ENCODE peak calls at places on chromosomes 13 and 19, in six cellular contexts. O, P, M, T, Y and U are unnamed samples.

GRCh38 chr13:48216204-48216711 is 16.7 kb upstream of the ITM2B start:
- DNase-seq in O (no peak), P (no peak), M (no peak), T (no peak), Y (no peak), U (no peak)

GRCh38 chr13:112792511-112792910 is 102.7 kb downstream of the ATP11A start:
- DNase-seq in O (no peak), P (no peak), M (no peak), T (no peak), Y (no peak), U (no peak)

GRCh38 chr19:7507884-7508283 is 8.0 kb upstream of the ZNF358 start:
- DNase-seq in O (peak), P (peak), M (peak), T (no peak), Y (peak), U (no peak)

GRCh38 chr13:98751397-98752110 is 918 bp downstream of the SLC15A1 start:
- DNase-seq in O (peak), P (no peak), M (no peak), T (no peak), Y (no peak), U (no peak)

GRCh38 chr13:25886438-25887214 is 165.2 kb downstream of the SHISA2 start:
- DNase-seq in O (no peak), P (no peak), M (no peak), T (no peak), Y (peak), U (no peak)

GRCh38 chr13:53137777-53138176 is 109.2 kb downstream of the OLFM4 start:
- DNase-seq in O (no peak), P (no peak), M (no peak), T (no peak), Y (peak), U (no peak)

GRCh38 chr13:59834801-59835200 is 328.9 kb downstream of the DIAPH3 start:
- DNase-seq in O (no peak), P (no peak), M (no peak), T (no peak), Y (no peak), U (no peak)

GRCh38 chr13:97884707-97885468 is 68.6 kb upstream of the IPO5 start:
- DNase-seq in O (no peak), P (no peak), M (no peak), T (no peak), Y (no peak), U (no peak)

GRCh38 chr13:27712421-27712820 is 79.9 kb upstream of the GSX1 start:
- DNase-seq in O (no peak), P (no peak), M (no peak), T (no peak), Y (no peak), U (peak)

GRCh38 chr13:25171517-25172302 is at the start of gene AMER2:
- DNase-seq in O (peak), P (peak), M (no peak), T (no peak), Y (no peak), U (peak)

GRCh38 chr13:79385694-79386093 is 20.4 kb downstream of the RBM26 start:
- DNase-seq in O (no peak), P (no peak), M (no peak), T (no peak), Y (no peak), U (peak)

GRCh38 chr13:40164137-40164536 is 502.3 kb downstream of the FOXO1 start:
- DNase-seq in O (no peak), P (no peak), M (no peak), T (no peak), Y (no peak), U (no peak)

GRCh38 chr13:41645313-41645712 is 188.0 kb downstream of the RGCC start:
- DNase-seq in O (no peak), P (no peak), M (peak), T (peak), Y (peak), U (no peak)

GRCh38 chr19:2302319-2303208 is 5.4 kb downstream of the LINGO3 start:
- DNase-seq in O (peak), P (no peak), M (peak), T (no peak), Y (no peak), U (no peak)

DNA sequence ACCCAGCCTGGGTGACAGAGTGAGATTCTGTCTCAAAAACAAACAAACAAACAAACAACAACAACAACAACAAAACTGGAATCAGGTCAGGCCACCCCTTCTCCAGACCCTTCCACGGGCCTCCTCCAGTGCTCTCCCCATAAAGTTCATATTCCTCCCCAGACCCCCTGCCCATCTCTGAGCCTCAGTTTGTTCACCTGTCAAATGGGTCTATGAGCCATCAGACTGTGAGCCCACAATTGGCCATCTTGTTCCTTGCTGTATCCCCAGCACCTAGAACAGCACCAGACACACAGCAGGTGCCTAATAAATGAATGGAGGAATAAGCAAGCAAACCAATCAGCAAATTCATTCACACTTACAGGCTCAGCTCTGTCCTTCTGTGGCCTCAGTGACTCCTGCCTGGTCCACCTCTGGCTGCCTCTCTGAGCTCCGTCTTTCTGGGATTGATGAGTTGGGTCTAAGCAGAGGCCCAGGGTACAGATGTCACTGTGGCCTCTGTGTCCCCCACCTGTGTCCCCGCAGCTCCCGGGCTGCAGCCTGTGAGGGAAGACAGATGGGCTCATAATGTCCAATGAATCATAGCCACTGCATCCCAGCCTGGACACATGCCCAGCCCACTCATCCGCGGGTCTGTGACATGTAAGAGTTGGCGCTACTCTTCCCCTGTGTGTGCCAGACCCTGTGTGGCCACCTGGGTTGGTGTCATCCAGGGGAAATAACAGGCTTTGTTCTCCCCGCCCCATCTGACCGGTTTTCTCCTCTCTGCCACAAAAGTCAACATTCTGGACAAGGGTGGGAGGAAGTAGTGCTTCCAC is 19.6 kb upstream of the PTPRS start:
- DNase-seq in O (no peak), P (no peak), M (no peak), T (no peak), Y (no peak), U (no peak)
- TF ChIP-seq CTCF in O (no peak), P (no peak), M (no peak), T (no peak), Y (no peak), U (no peak)

GRCh38 chr13:101453784-101454201 is 1.3 kb downstream of the ITGBL1 start:
- DNase-seq in O (no peak), P (peak), M (no peak), T (no peak), Y (no peak), U (peak)
- TF ChIP-seq CTCF in O (no peak), P (no peak), M (no peak), T (peak), Y (peak), U (peak)

DNA sequence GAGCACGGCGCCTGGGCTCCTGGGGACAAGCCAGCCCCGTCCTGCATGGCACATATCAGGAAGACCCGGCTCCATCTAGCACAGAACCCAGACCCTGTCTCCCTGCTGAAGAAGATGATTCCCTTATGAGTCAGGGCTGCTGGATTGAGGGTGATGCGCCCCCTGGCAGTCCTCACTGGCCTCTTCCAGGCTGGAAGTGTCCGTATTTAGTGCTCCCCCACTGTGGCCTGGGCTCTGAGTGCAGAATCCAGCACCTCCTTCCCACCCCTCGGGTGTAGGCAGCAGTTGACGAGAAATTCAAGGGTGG is 14.9 kb downstream of the COMP start:
- DNase-seq in O (no peak), P (no peak), M (no peak), T (no peak), Y (no peak), U (no peak)
- TF ChIP-seq CTCF in O (no peak), P (no peak), M (no peak), T (peak), Y (peak), U (no peak)

DNA sequence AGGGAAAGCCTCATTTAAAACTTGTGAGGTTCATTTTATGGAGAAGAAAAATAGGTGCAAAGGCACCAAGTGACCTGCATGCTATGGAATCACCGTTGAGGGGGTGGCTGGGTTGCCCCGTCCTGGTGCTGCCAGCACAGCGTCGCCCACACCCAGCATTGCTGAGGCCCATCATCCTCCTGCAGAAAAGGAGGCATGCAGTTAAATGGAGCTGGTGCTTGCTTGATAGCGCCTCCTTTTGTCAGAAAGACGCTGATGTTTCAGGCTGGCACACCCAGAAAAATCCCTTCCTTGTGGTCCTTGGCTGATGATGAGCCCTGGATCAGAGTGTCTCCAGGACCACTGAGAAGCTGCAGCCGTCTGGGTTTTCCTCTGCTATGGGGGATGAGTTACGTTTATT is 36.9 kb downstream of the DHRS12 start:
- DNase-seq in O (no peak), P (no peak), M (no peak), T (no peak), Y (no peak), U (no peak)
- TF ChIP-seq CTCF in O (no peak), P (no peak), M (no peak), T (peak), Y (no peak), U (peak)

GRCh38 chr19:54415208-54415900 is at the start of gene TTYH1:
- DNase-seq in O (peak), P (no peak), M (no peak), T (no peak), Y (no peak), U (peak)
- TF ChIP-seq CTCF in O (peak), P (no peak), M (peak), T (no peak), Y (no peak), U (peak)

GRCh38 chr13:92967923-92968322 is 258.7 kb upstream of the GPC6 start:
- DNase-seq in O (no peak), P (no peak), M (no peak), T (no peak), Y (no peak), U (no peak)
- TF ChIP-seq CTCF in O (no peak), P (no peak), M (no peak), T (no peak), Y (peak), U (no peak)

GRCh38 chr19:16836115-16836905 is 7.1 kb downstream of the SIN3B start:
- DNase-seq in O (no peak), P (no peak), M (no peak), T (no peak), Y (no peak), U (peak)
- TF ChIP-seq CTCF in O (no peak), P (no peak), M (no peak), T (peak), Y (peak), U (peak)

GRCh38 chr13:30552567-30552966 is 65.2 kb upstream of the USPL1 start:
- DNase-seq in O (no peak), P (no peak), M (no peak), T (no peak), Y (no peak), U (no peak)

GRCh38 chr13:30545320-30545719 is 72.4 kb upstream of the USPL1 start:
- DNase-seq in O (no peak), P (no peak), M (no peak), T (no peak), Y (no peak), U (no peak)

DNA sequence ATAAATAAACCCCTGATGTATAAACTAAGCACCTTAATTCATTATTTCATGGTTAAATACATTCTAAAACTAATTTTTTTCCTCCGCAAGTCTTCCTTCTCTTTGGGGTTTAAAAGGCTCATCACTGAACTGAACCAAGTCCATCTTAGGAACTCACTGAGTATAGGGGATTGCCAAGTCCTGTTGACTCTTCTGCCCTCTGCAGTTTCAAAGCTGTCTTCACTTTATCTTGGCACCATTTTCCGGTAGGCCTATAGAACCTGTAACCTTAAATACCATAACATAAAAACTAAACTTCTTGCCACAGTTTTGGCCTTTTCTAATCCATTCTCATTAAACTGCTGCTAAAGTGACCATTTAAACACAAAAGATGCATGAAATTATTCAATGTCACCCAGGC is 66.5 kb upstream of the USPL1 start:
- DNase-seq in O (no peak), P (no peak), M (no peak), T (peak), Y (no peak), U (peak)
- TF ChIP-seq CTCF in O (no peak), P (no peak), M (peak), T (peak), Y (peak), U (peak)

DNA sequence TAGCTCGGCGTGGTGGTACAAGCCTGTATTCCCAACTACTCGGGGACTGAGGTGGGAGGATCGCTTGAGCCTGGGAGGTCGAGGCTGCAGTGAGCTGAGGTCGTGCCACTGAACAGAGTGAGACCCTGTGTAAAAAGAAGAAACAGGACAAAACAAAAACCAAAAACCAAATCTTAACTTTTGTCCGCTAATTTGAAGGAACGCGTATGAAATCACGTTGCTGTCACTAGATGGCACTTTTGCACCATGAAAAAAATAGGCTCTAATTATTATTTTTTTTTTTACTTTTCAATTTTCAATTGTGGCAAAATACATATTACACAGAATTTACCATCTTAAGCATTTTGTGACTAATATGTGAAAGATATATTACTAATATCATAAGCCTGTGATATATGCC is 17.6 kb upstream of the ZNF835 start:
- DNase-seq in O (no peak), P (no peak), M (no peak), T (no peak), Y (no peak), U (no peak)
- TF ChIP-seq CTCF in O (no peak), P (no peak), M (no peak), T (no peak), Y (no peak), U (no peak)